ENCODE peak calls at places on chromosomes 5 and 9, in seven cellular contexts. One of them, this sample, is unnamed.

GRCh38 chr5:128537306-128537998 is 593 bp downstream of the FBN2 start:
- DNase-seq in epithelial cell of esophagus: peak; percentile 67
- DNase-seq in adrenal gland: peak; percentile 61
- DNase-seq in fibroblast of lung: peak; percentile 64
- DNase-seq in fibroblast of villous mesenchyme: peak; percentile 72
- DNase-seq in H1: no peak
- DNase-seq in neural progenitor cell: peak; percentile 73
- DNase-seq in this sample: peak; percentile 86

GRCh38 chr9:79623799-79624721 is 52.3 kb downstream of the TLE4 start:
- DNase-seq in H1: no peak
- DNase-seq in fibroblast of lung: no peak
- DNase-seq in adrenal gland: peak; percentile 29
- DNase-seq in epithelial cell of esophagus: peak; percentile 92
- DNase-seq in fibroblast of villous mesenchyme: peak; percentile 17
- DNase-seq in neural progenitor cell: no peak
- DNase-seq in this sample: peak; percentile 93

GRCh38 chr5:9440517-9440916 is 105.4 kb downstream of the SEMA5A start:
- DNase-seq in epithelial cell of esophagus: peak; percentile 82
- DNase-seq in H1: no peak
- DNase-seq in neural progenitor cell: no peak
- DNase-seq in fibroblast of villous mesenchyme: peak; percentile 30
- DNase-seq in fibroblast of lung: peak; percentile 37
- DNase-seq in adrenal gland: no peak
- DNase-seq in this sample: no peak

GRCh38 chr5:305459-305858 is 16.1 kb upstream of the AHRR start:
- DNase-seq in neural progenitor cell: no peak
- DNase-seq in H1: no peak
- DNase-seq in fibroblast of villous mesenchyme: no peak
- DNase-seq in epithelial cell of esophagus: no peak
- DNase-seq in fibroblast of lung: no peak
- DNase-seq in adrenal gland: no peak
- DNase-seq in this sample: no peak

GRCh38 chr5:143980506-143980905 is 168.5 kb downstream of the HMHB1 start:
- DNase-seq in neural progenitor cell: no peak
- DNase-seq in fibroblast of villous mesenchyme: no peak
- DNase-seq in adrenal gland: no peak
- DNase-seq in H1: no peak
- DNase-seq in epithelial cell of esophagus: no peak
- DNase-seq in fibroblast of lung: no peak
- DNase-seq in this sample: no peak

GRCh38 chr5:56064984-56065383 is 70.2 kb upstream of the IL6ST start:
- DNase-seq in H1: no peak
- DNase-seq in adrenal gland: no peak
- DNase-seq in fibroblast of villous mesenchyme: no peak
- DNase-seq in neural progenitor cell: no peak
- DNase-seq in fibroblast of lung: peak; percentile 75
- DNase-seq in epithelial cell of esophagus: no peak
- DNase-seq in this sample: no peak

GRCh38 chr9:12859704-12860251 is 85.0 kb downstream of the LURAP1L start:
- DNase-seq in epithelial cell of esophagus: peak; percentile 95
- DNase-seq in neural progenitor cell: no peak
- DNase-seq in fibroblast of lung: peak; percentile 79
- DNase-seq in fibroblast of villous mesenchyme: peak; percentile 37
- DNase-seq in H1: no peak
- DNase-seq in adrenal gland: no peak
- DNase-seq in this sample: no peak

GRCh38 chr5:149610583-149611250 is 29.4 kb downstream of the ARHGEF37 start:
- DNase-seq in adrenal gland: no peak
- DNase-seq in epithelial cell of esophagus: no peak
- DNase-seq in fibroblast of lung: no peak
- DNase-seq in fibroblast of villous mesenchyme: no peak
- DNase-seq in H1: no peak
- DNase-seq in neural progenitor cell: no peak
- DNase-seq in this sample: no peak

GRCh38 chr5:5424736-5425135 is 2.3 kb downstream of the ICE1 start:
- DNase-seq in fibroblast of villous mesenchyme: no peak
- DNase-seq in epithelial cell of esophagus: no peak
- DNase-seq in fibroblast of lung: no peak
- DNase-seq in neural progenitor cell: no peak
- DNase-seq in adrenal gland: no peak
- DNase-seq in H1: no peak
- DNase-seq in this sample: peak; percentile 29

GRCh38 chr9:100455470-100455869 is 17.5 kb upstream of the TMEFF1 start:
- DNase-seq in epithelial cell of esophagus: no peak
- DNase-seq in neural progenitor cell: no peak
- DNase-seq in fibroblast of lung: peak; percentile 57
- DNase-seq in fibroblast of villous mesenchyme: peak; percentile 18
- DNase-seq in adrenal gland: no peak
- DNase-seq in H1: no peak
- DNase-seq in this sample: no peak

GRCh38 chr9:99590879-99591278 is 230.8 kb upstream of the NR4A3 start:
- DNase-seq in epithelial cell of esophagus: no peak
- DNase-seq in fibroblast of villous mesenchyme: no peak
- DNase-seq in adrenal gland: no peak
- DNase-seq in neural progenitor cell: no peak
- DNase-seq in fibroblast of lung: no peak
- DNase-seq in H1: no peak
- DNase-seq in this sample: peak; percentile 70

GRCh38 chr9:71656496-71656895 is 111.8 kb downstream of the CEMIP2 start:
- DNase-seq in fibroblast of villous mesenchyme: no peak
- DNase-seq in neural progenitor cell: no peak
- DNase-seq in epithelial cell of esophagus: no peak
- DNase-seq in fibroblast of lung: no peak
- DNase-seq in adrenal gland: no peak
- DNase-seq in H1: no peak
- DNase-seq in this sample: no peak

GRCh38 chr9:131784882-131785281 is 45.0 kb upstream of the RAPGEF1 start:
- DNase-seq in adrenal gland: no peak
- DNase-seq in fibroblast of lung: no peak
- DNase-seq in epithelial cell of esophagus: no peak
- DNase-seq in neural progenitor cell: no peak
- DNase-seq in fibroblast of villous mesenchyme: no peak
- DNase-seq in H1: no peak
- DNase-seq in this sample: no peak

GRCh38 chr5:3149899-3150298 is 398.4 kb upstream of the IRX2 start:
- DNase-seq in adrenal gland: no peak
- DNase-seq in epithelial cell of esophagus: no peak
- DNase-seq in fibroblast of villous mesenchyme: no peak
- DNase-seq in fibroblast of lung: no peak
- DNase-seq in neural progenitor cell: no peak
- DNase-seq in H1: no peak
- DNase-seq in this sample: no peak

GRCh38 chr9:102185371-102185770 is 446.9 kb upstream of the GRIN3A start:
- DNase-seq in epithelial cell of esophagus: no peak
- DNase-seq in adrenal gland: peak; percentile 37
- DNase-seq in neural progenitor cell: no peak
- DNase-seq in fibroblast of villous mesenchyme: no peak
- DNase-seq in fibroblast of lung: no peak
- DNase-seq in H1: no peak
- DNase-seq in this sample: no peak

GRCh38 chr9:136011703-136012496 is 50.7 kb upstream of the UBAC1 start:
- DNase-seq in neural progenitor cell: no peak
- DNase-seq in adrenal gland: peak; percentile 95
- DNase-seq in fibroblast of villous mesenchyme: peak; percentile 88
- DNase-seq in epithelial cell of esophagus: no peak
- DNase-seq in fibroblast of lung: peak; percentile 89
- DNase-seq in H1: no peak
- DNase-seq in this sample: no peak

GRCh38 chr5:141040763-141041426 is 10.3 kb upstream of the PCDHB1 start:
- DNase-seq in fibroblast of villous mesenchyme: peak; percentile 59
- DNase-seq in epithelial cell of esophagus: peak; percentile 83
- DNase-seq in adrenal gland: peak; percentile 90
- DNase-seq in H1: peak; percentile 98
- DNase-seq in fibroblast of lung: peak; percentile 50
- DNase-seq in neural progenitor cell: peak; percentile 98
- DNase-seq in this sample: peak; percentile 87
- H3K4me3 ChIP-seq in fibroblast of villous mesenchyme: no peak overlapping the region
- H3K4me3 ChIP-seq in epithelial cell of esophagus: peak overlapping the region; percentile 23
- H3K4me3 ChIP-seq in adrenal gland: peak overlapping the region; percentile 7
- H3K4me3 ChIP-seq in H1: peak overlapping the region; percentile 74
- H3K4me3 ChIP-seq in fibroblast of lung: no peak overlapping the region
- H3K4me3 ChIP-seq in neural progenitor cell: peak overlapping the region; percentile 74
- H3K4me3 ChIP-seq in this sample: no peak overlapping the region

DNA sequence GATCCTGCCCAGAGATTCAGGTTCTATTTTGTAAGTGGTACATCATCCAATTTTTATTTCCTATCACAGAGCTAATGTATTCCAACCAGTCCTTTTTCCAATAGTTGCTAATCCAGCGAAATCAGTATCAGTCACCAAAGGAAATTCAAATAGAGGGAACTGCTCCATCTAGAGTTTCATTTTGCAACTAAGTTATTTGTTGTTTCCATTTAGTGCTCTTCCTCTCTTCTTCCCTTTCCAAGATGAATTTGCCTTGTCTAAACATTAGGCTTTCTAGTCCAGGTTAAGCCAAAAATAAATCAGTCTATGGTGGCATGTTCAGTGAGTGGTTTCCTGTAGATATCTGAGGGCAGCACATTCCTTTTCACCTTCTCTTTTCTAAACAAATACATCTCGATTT is 79.8 kb upstream of the SPATA31D4 start:
- DNase-seq in epithelial cell of esophagus: peak; percentile 42
- DNase-seq in fibroblast of lung: peak; percentile 66
- DNase-seq in neural progenitor cell: no peak
- DNase-seq in fibroblast of villous mesenchyme: peak; percentile 38
- DNase-seq in adrenal gland: no peak
- DNase-seq in H1: no peak
- DNase-seq in this sample: no peak
- TF ChIP-seq CTCF in epithelial cell of esophagus: peak; percentile 48
- TF ChIP-seq CTCF in fibroblast of lung: peak; percentile 51
- TF ChIP-seq CTCF in neural progenitor cell: peak; percentile 51
- TF ChIP-seq CTCF in fibroblast of villous mesenchyme: peak; percentile 41
- TF ChIP-seq CTCF in adrenal gland: peak; percentile 67
- TF ChIP-seq CTCF in H1: no peak
- TF ChIP-seq CTCF in this sample: no peak

GRCh38 chr9:90547896-90548295 is 94.7 kb downstream of the DIRAS2 start:
- DNase-seq in fibroblast of villous mesenchyme: no peak
- DNase-seq in H1: no peak
- DNase-seq in epithelial cell of esophagus: peak; percentile 11
- DNase-seq in neural progenitor cell: peak; percentile 4
- DNase-seq in adrenal gland: no peak
- DNase-seq in fibroblast of lung: no peak
- DNase-seq in this sample: peak; percentile 6
- H3K4me3 ChIP-seq in fibroblast of villous mesenchyme: no peak overlapping the region
- H3K4me3 ChIP-seq in H1: no peak overlapping the region
- H3K4me3 ChIP-seq in epithelial cell of esophagus: no peak overlapping the region
- H3K4me3 ChIP-seq in neural progenitor cell: no peak overlapping the region
- H3K4me3 ChIP-seq in adrenal gland: no peak overlapping the region
- H3K4me3 ChIP-seq in fibroblast of lung: no peak overlapping the region
- H3K4me3 ChIP-seq in this sample: no peak overlapping the region

GRCh38 chr5:134581241-134581981 is 51.2 kb downstream of the SAR1B start:
- DNase-seq in epithelial cell of esophagus: no peak
- DNase-seq in adrenal gland: peak; percentile 45
- DNase-seq in fibroblast of villous mesenchyme: no peak
- DNase-seq in fibroblast of lung: no peak
- DNase-seq in H1: no peak
- DNase-seq in neural progenitor cell: no peak
- DNase-seq in this sample: no peak
- TF ChIP-seq CTCF in epithelial cell of esophagus: no peak
- TF ChIP-seq CTCF in adrenal gland: no peak
- TF ChIP-seq CTCF in fibroblast of villous mesenchyme: no peak
- TF ChIP-seq CTCF in fibroblast of lung: no peak
- TF ChIP-seq CTCF in H1: no peak
- TF ChIP-seq CTCF in neural progenitor cell: no peak
- TF ChIP-seq CTCF in this sample: no peak

GRCh38 chr5:14258840-14259239 is 115.7 kb downstream of the TRIO start:
- DNase-seq in adrenal gland: no peak
- DNase-seq in H1: no peak
- DNase-seq in neural progenitor cell: peak; percentile 72
- DNase-seq in fibroblast of lung: peak; percentile 32
- DNase-seq in fibroblast of villous mesenchyme: peak; percentile 56
- DNase-seq in epithelial cell of esophagus: no peak
- DNase-seq in this sample: no peak

GRCh38 chr5:14257995-14258403 is 114.9 kb downstream of the TRIO start:
- DNase-seq in epithelial cell of esophagus: no peak
- DNase-seq in neural progenitor cell: no peak
- DNase-seq in H1: no peak
- DNase-seq in fibroblast of lung: no peak
- DNase-seq in fibroblast of villous mesenchyme: no peak
- DNase-seq in adrenal gland: no peak
- DNase-seq in this sample: no peak

GRCh38 chr5:14256026-14256690 is 113.0 kb downstream of the TRIO start:
- DNase-seq in neural progenitor cell: no peak
- DNase-seq in H1: no peak
- DNase-seq in fibroblast of lung: no peak
- DNase-seq in fibroblast of villous mesenchyme: no peak
- DNase-seq in adrenal gland: no peak
- DNase-seq in epithelial cell of esophagus: no peak
- DNase-seq in this sample: no peak

GRCh38 chr5:14254686-14255085 is 111.5 kb downstream of the TRIO start:
- DNase-seq in H1: no peak
- DNase-seq in neural progenitor cell: no peak
- DNase-seq in adrenal gland: no peak
- DNase-seq in fibroblast of villous mesenchyme: no peak
- DNase-seq in epithelial cell of esophagus: no peak
- DNase-seq in fibroblast of lung: no peak
- DNase-seq in this sample: no peak

GRCh38 chr5:14256756-14257393 is 113.7 kb downstream of the TRIO start:
- DNase-seq in fibroblast of villous mesenchyme: no peak
- DNase-seq in epithelial cell of esophagus: no peak
- DNase-seq in neural progenitor cell: no peak
- DNase-seq in H1: no peak
- DNase-seq in adrenal gland: no peak
- DNase-seq in fibroblast of lung: no peak
- DNase-seq in this sample: no peak
- H3K4me3 ChIP-seq in fibroblast of villous mesenchyme: no peak overlapping the region
- H3K4me3 ChIP-seq in epithelial cell of esophagus: no peak overlapping the region
- H3K4me3 ChIP-seq in neural progenitor cell: no peak overlapping the region
- H3K4me3 ChIP-seq in H1: no peak overlapping the region
- H3K4me3 ChIP-seq in adrenal gland: no peak overlapping the region
- H3K4me3 ChIP-seq in fibroblast of lung: no peak overlapping the region
- H3K4me3 ChIP-seq in this sample: no peak overlapping the region

DNA sequence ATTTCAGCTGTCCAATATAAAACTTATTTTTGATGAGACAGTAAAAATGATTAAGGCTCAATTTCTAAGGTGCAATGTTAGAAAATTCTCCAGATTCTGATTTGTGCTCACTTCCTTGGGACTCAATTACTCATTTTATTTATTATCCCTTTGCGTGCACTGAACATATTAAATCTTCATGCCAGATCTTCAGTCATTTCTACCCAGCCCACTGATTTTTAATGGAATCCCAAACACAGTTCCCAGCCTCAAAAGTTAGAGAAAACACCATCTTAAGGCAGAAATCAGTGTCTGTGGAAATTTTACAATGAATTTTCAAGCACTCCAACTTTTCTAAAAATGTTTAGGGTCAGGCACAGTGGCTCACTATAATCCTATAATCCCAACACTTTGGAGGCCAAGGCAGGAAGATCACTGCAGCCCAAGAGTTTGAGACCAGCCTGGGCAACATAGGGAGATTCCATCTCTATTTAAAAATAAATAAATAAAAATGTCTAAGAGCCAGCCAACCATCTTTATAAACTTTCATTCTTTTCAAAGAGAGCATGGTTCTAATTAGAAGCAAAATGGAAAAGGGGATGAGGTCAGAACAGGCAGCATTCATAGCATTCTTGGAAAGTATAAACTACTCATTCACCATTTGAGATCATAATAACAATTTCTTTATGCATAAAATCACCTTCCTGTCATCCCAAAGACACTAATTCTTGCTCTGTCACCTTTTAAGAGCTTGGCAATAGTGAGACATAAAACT is 53.6 kb downstream of the TLE1 start:
- DNase-seq in H1: no peak
- DNase-seq in adrenal gland: no peak
- DNase-seq in fibroblast of lung: no peak
- DNase-seq in neural progenitor cell: no peak
- DNase-seq in epithelial cell of esophagus: no peak
- DNase-seq in fibroblast of villous mesenchyme: peak; percentile 53
- DNase-seq in this sample: no peak
- TF ChIP-seq CTCF in H1: no peak
- TF ChIP-seq CTCF in adrenal gland: no peak
- TF ChIP-seq CTCF in fibroblast of lung: no peak
- TF ChIP-seq CTCF in neural progenitor cell: no peak
- TF ChIP-seq CTCF in epithelial cell of esophagus: no peak
- TF ChIP-seq CTCF in fibroblast of villous mesenchyme: no peak
- TF ChIP-seq CTCF in this sample: no peak

This sample was measured in NB4.